ENCODE peak calls at places on chromosome 2, in ten cellular contexts. X is GM12865; E is NCI-H510A; N is memory B cell; I is T-helper 1 cell; B is glutamatergic neuron; O is H9; K is stimulated activated CD4-positive, alpha-beta T cell treated with anti-CD3 and anti-CD28 coated beads, Interleukin-15, amount 100 ng/mL, for 1 hour; H is kidney tubule cell; R is germinal center. A is an unnamed sample.

GRCh38 chr2:217694296-217694695 is 308.5 kb downstream of the TNS1 start:
- DNase-seq in B (no peak), E (no peak), R (no peak), X (no peak), K (no peak), N (no peak), H (peak; percentile 23), I (no peak), O (no peak), A (no peak)

GRCh38 chr2:46098606-46099005 is 198.6 kb upstream of the EPAS1 start:
- DNase-seq in R (no peak), X (peak; percentile 12), B (no peak), N (no peak), I (no peak), O (no peak), E (no peak), K (no peak), H (peak; percentile 66), A (no peak)

GRCh38 chr2:208183937-208184336 is 5.9 kb downstream of the C2orf80 start:
- DNase-seq in N (no peak), E (no peak), B (no peak), X (no peak), H (no peak), O (no peak), I (no peak), R (no peak), K (no peak), A (no peak)

GRCh38 chr2:108933691-108934117 is 55.3 kb downstream of the EDAR start:
- DNase-seq in B (no peak), R (no peak), E (no peak), I (no peak), H (no peak), K (no peak), N (no peak), X (no peak), O (no peak), A (no peak)

GRCh38 chr2:171923206-171923605 is 945 bp downstream of the HAT1 start:
- DNase-seq in E (no peak), B (no peak), H (peak; percentile 29), N (no peak), X (no peak), R (no peak), O (no peak), I (no peak), K (no peak), A (no peak)

GRCh38 chr2:137155351-137156104 is 390.2 kb downstream of the THSD7B start:
- DNase-seq in R (no peak), X (no peak), N (no peak), O (no peak), I (no peak), B (no peak), E (no peak), K (no peak), H (no peak), A (no peak)

GRCh38 chr2:85503168-85503610 is 35.8 kb upstream of the MAT2A start:
- DNase-seq in H (no peak), X (no peak), K (no peak), E (no peak), R (no peak), N (no peak), O (no peak), B (no peak), I (no peak), A (no peak)

GRCh38 chr2:117057021-117057420 is 757.5 kb upstream of the DDX18 start:
- DNase-seq in E (no peak), I (no peak), R (no peak), X (no peak), B (no peak), O (no peak), H (peak; percentile 37), N (no peak), K (no peak), A (no peak)

GRCh38 chr2:134458950-134459349 is 205.1 kb downstream of the MGAT5 start:
- DNase-seq in N (no peak), H (no peak), R (no peak), X (no peak), K (no peak), I (no peak), E (no peak), O (no peak), B (no peak), A (no peak)

GRCh38 chr2:174454566-174454965 is 32.3 kb downstream of the GPR155 start:
- DNase-seq in O (no peak), R (no peak), X (no peak), K (no peak), H (no peak), I (no peak), E (no peak), B (no peak), N (no peak), A (no peak)

GRCh38 chr2:74142340-74142739 is 5.4 kb downstream of the BOLA3 start:
- DNase-seq in I (no peak), H (no peak), N (no peak), K (no peak), B (peak; percentile 45), R (no peak), X (no peak), E (no peak), O (peak; percentile 44), A (no peak)

GRCh38 chr2:182049783-182050182 is 64.1 kb downstream of the PPP1R1C start:
- DNase-seq in N (no peak), I (no peak), K (no peak), E (no peak), H (no peak), R (no peak), X (no peak), B (no peak), O (no peak), A (no peak)

GRCh38 chr2:6412533-6413085 is 453.1 kb downstream of the CMPK2 start:
- DNase-seq in R (no peak), B (no peak), N (no peak), H (peak; percentile 74), I (no peak), O (no peak), E (no peak), X (no peak), K (no peak), A (peak; percentile 15)

GRCh38 chr2:108315408-108316193 is 26.9 kb downstream of the SULT1C2 start:
- DNase-seq in R (no peak), B (no peak), N (no peak), X (no peak), H (peak; percentile 95), K (no peak), O (no peak), E (no peak), I (no peak), A (no peak)

GRCh38 chr2:84297155-84297554 is 161.9 kb downstream of the SUCLG1 start:
- DNase-seq in N (no peak), K (no peak), H (peak; percentile 95), R (no peak), E (no peak), X (no peak), I (no peak), O (peak; percentile 41), B (no peak), A (no peak)

A was measured in Panc1.